ENCODE peak calls at places on chromosome 4, in ten cellular contexts. H is lower lobe of right lung; X is natural killer cell; C is lung; R is foreskin keratinocyte; A is WTC11; B is gastrocnemius medialis; I is PC-3; L is CD8-positive, alpha-beta T cell; V is HCT116. Q is an unnamed sample.

GRCh38 chr4:174420317-174420716 is 102.0 kb downstream of the HPGD start:
- ATAC-seq in B (no peak), I (no peak), R (no peak), A (no peak), V (no peak), L (no peak), H (no peak), C (no peak), X (peak), Q (no peak)

GRCh38 chr4:173433447-173433846 is 34.5 kb upstream of the SCRG1 start:
- ATAC-seq in I (no peak), X (no peak), H (no peak), C (no peak), L (no peak), B (no peak), R (no peak), A (no peak), V (no peak), Q (no peak)

GRCh38 chr4:47383829-47384427 is 79.6 kb downstream of the COMMD8 start:
- ATAC-seq in X (no peak), R (no peak), C (no peak), I (no peak), A (no peak), L (no peak), B (no peak), V (peak), H (no peak), Q (no peak)

GRCh38 chr4:86939123-86939522 is 4.3 kb downstream of the AFF1 start:
- ATAC-seq in C (no peak), X (no peak), A (no peak), V (no peak), B (no peak), I (no peak), H (no peak), L (no peak), R (no peak), Q (no peak)

GRCh38 chr4:11817088-11817487 is 388.4 kb upstream of the HS3ST1 start:
- ATAC-seq in X (no peak), L (no peak), B (no peak), A (no peak), I (no peak), H (no peak), R (no peak), C (no peak), V (no peak), Q (no peak)

GRCh38 chr4:1604181-1604705 is 79.9 kb downstream of the FAM53A start:
- ATAC-seq in H (no peak), I (peak), X (no peak), B (no peak), V (peak), A (no peak), C (no peak), L (no peak), R (peak), Q (no peak)

GRCh38 chr4:30875659-30876269 is 155.6 kb downstream of the PCDH7 start:
- ATAC-seq in C (no peak), A (no peak), L (no peak), B (no peak), X (no peak), V (peak), R (peak), I (no peak), H (no peak), Q (no peak)

GRCh38 chr4:85107553-85107952 is 141.1 kb upstream of the WDFY3 start:
- ATAC-seq in I (peak), H (no peak), L (no peak), V (no peak), B (no peak), R (peak), X (no peak), C (no peak), A (no peak), Q (no peak)

GRCh38 chr4:88949605-88950004 is 107.4 kb downstream of the FAM13A start:
- ATAC-seq in A (no peak), C (no peak), L (no peak), B (no peak), R (no peak), V (no peak), I (no peak), H (peak), X (no peak), Q (no peak)

GRCh38 chr4:102403115-102403514 is 57.8 kb upstream of the SLC39A8 start:
- ATAC-seq in V (no peak), X (no peak), L (no peak), A (no peak), C (peak), B (no peak), H (peak), R (no peak), I (no peak), Q (peak)

GRCh38 chr4:119315036-119315435 is 6.9 kb downstream of the FABP2 start:
- ATAC-seq in R (no peak), B (no peak), H (no peak), V (no peak), X (no peak), A (no peak), L (no peak), I (no peak), C (no peak), Q (no peak)

GRCh38 chr4:147056951-147057630 is 111.4 kb upstream of the TTC29 start:
- ATAC-seq in C (no peak), L (no peak), A (no peak), V (no peak), R (peak), I (peak), H (no peak), X (no peak), B (no peak), Q (no peak)

GRCh38 chr4:126701756-126702155 is 931.0 kb upstream of the INTU start:
- ATAC-seq in C (no peak), X (no peak), L (no peak), B (no peak), A (no peak), V (no peak), R (peak), I (no peak), H (no peak), Q (peak)

GRCh38 chr4:56040842-56041241 is 92.1 kb downstream of the CEP135 start:
- ATAC-seq in C (no peak), B (no peak), A (peak), H (no peak), L (no peak), R (no peak), X (no peak), V (no peak), I (no peak), Q (no peak)

GRCh38 chr4:106583567-106583966 is 215.0 kb upstream of the GIMD1 start:
- ATAC-seq in X (no peak), I (peak), A (peak), H (peak), R (peak), V (peak), B (no peak), L (no peak), C (peak), Q (peak)

GRCh38 chr4:140061194-140061593 is 92.8 kb downstream of the MAML3 start:
- ATAC-seq in V (no peak), H (no peak), X (no peak), A (no peak), I (no peak), C (no peak), R (no peak), B (no peak), L (peak), Q (no peak)

GRCh38 chr4:17283832-17284231 is 228.1 kb downstream of the QDPR start:
- ATAC-seq in A (no peak), X (no peak), H (no peak), L (no peak), V (no peak), C (no peak), R (no peak), I (no peak), B (no peak), Q (no peak)

GRCh38 chr4:56286763-56287162 is 100.5 kb downstream of the AASDH start:
- ATAC-seq in V (no peak), C (no peak), X (no peak), B (no peak), H (no peak), A (no peak), I (no peak), L (no peak), R (peak), Q (no peak)

GRCh38 chr4:6782846-6783110 is 251 bp downstream of the KIAA0232 start:
- ATAC-seq in R (no peak), V (peak), C (peak), B (no peak), X (no peak), H (peak), I (peak), A (no peak), L (no peak), Q (peak)

GRCh38 chr4:183183906-183184535 is 85.0 kb downstream of the WWC2 start:
- ATAC-seq in B (no peak), C (no peak), L (no peak), I (no peak), A (no peak), H (no peak), V (no peak), X (no peak), R (no peak), Q (no peak)

GRCh38 chr4:22741744-22742143 is 49.0 kb downstream of the GBA3 start:
- ATAC-seq in C (no peak), X (no peak), A (no peak), V (no peak), H (no peak), I (no peak), B (no peak), L (no peak), R (no peak), Q (no peak)

GRCh38 chr4:1978226-1978625 is 30.5 kb downstream of the NELFA start:
- ATAC-seq in L (no peak), V (no peak), R (no peak), H (no peak), A (no peak), X (no peak), I (no peak), B (no peak), C (no peak), Q (no peak)

GRCh38 chr4:77854431-77855111 is 8.1 kb upstream of the MRPL1 start:
- ATAC-seq in C (no peak), I (no peak), A (no peak), L (peak), X (peak), V (no peak), B (peak), R (peak), H (peak), Q (no peak)

GRCh38 chr4:174520655-174521054 is 1.6 kb downstream of the HPGD start:
- ATAC-seq in L (no peak), R (no peak), A (no peak), B (peak), H (peak), I (no peak), V (no peak), X (no peak), C (no peak), Q (peak)

GRCh38 chr4:108861339-108861738 is 98.5 kb upstream of the ETNPPL start:
- ATAC-seq in B (no peak), V (no peak), A (peak), C (no peak), X (no peak), I (no peak), H (no peak), L (no peak), R (peak), Q (no peak)

GRCh38 chr4:136636155-136636554 is 896.1 kb downstream of the PCDH18 start:
- ATAC-seq in C (no peak), B (no peak), L (no peak), R (no peak), V (no peak), A (peak), H (no peak), X (no peak), I (no peak), Q (no peak)

GRCh38 chr4:41360911-41361830 is 104.4 kb downstream of the UCHL1 start:
- ATAC-seq in C (peak), R (peak), L (no peak), H (peak), B (peak), X (no peak), A (peak), I (peak), V (peak), Q (peak)

GRCh38 chr4:145779319-145779801 is 99.4 kb downstream of the C4orf51 start:
- ATAC-seq in L (no peak), H (no peak), X (no peak), A (peak), R (no peak), V (no peak), B (no peak), C (no peak), I (no peak), Q (no peak)

GRCh38 chr4:186940476-186940875 is 216.8 kb upstream of the FAT1 start:
- ATAC-seq in I (no peak), L (no peak), H (no peak), R (no peak), C (no peak), X (no peak), A (no peak), V (no peak), B (no peak), Q (no peak)

GRCh38 chr4:186946140-186946539 is 222.5 kb upstream of the FAT1 start:
- ATAC-seq in H (no peak), V (no peak), A (no peak), I (no peak), L (no peak), X (no peak), C (no peak), B (no peak), R (no peak), Q (no peak)

GRCh38 chr4:186939766-186940165 is 216.1 kb upstream of the FAT1 start:
- ATAC-seq in X (no peak), A (no peak), B (no peak), R (no peak), L (no peak), I (no peak), H (no peak), C (no peak), V (no peak), Q (no peak)

GRCh38 chr4:186943607-186943908 is 219.9 kb upstream of the FAT1 start:
- ATAC-seq in L (no peak), I (no peak), R (no peak), A (no peak), H (no peak), C (no peak), B (no peak), V (no peak), X (no peak), Q (no peak)

GRCh38 chr4:186942745-186943606 is 219.3 kb upstream of the FAT1 start:
- ATAC-seq in H (no peak), C (no peak), R (no peak), I (no peak), L (no peak), V (no peak), A (no peak), X (no peak), B (no peak), Q (no peak)
- TF ChIP-seq CTCF in H (no peak), C (no peak), R (no peak), I (no peak), L (no peak), V (no peak), A (no peak), X (no peak), B (no peak), Q (no peak)

GRCh38 chr4:83201761-83202160 is 82.8 kb downstream of the COQ2 start:
- ATAC-seq in C (no peak), X (no peak), H (no peak), B (no peak), L (no peak), A (no peak), V (no peak), R (no peak), I (no peak), Q (no peak)
- TF ChIP-seq CTCF in C (no peak), X (no peak), H (no peak), B (no peak), L (no peak), A (no peak), V (no peak), R (no peak), I (no peak), Q (no peak)

DNA sequence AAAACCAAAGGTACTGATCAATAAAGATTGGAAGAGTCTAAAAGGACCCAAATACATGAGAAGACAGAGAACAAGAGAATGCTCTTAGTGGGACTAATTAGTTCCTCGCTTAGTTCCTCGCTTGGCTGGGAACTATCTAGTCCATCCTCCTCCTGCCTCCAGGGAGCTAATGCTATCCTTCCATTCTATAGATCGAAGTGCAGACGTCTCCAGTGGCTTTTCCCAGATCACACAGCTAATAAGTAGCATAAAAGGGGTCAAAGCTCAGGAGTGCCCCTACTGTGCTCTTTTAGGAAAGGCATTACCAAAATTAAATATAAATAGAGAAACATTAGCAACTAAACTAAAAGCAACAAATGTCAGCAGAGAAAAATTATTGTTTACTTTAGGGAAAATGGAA is 42.3 kb upstream of the PPARGC1A start:
- ATAC-seq in X (no peak), R (no peak), A (peak), H (no peak), C (no peak), I (no peak), B (no peak), L (no peak), V (no peak), Q (no peak)
- TF ChIP-seq CTCF in X (no peak), R (no peak), A (no peak), H (no peak), C (no peak), I (no peak), B (no peak), L (no peak), V (no peak), Q (no peak)

DNA sequence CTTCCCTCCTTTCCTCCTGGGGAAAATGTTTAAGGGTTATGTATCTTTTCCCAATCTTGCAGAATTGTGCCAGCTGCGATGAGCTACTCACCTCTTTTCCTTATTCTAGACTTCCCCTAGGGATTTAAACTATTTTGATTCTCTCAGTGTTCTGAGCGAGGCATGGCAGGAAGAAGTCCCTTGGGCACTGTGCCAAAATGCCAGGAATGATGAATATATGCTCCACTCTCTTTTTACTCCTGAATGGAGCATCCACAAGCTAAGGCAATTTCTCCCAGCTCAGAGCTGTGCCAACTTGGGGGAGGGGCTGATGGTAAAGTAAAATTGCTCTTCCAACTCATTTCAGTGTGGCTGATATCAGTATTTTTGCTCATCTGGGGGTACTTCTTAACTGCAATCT is 4.0 kb upstream of the C4orf17 start:
- ATAC-seq in R (no peak), B (no peak), I (no peak), H (no peak), X (no peak), V (no peak), L (no peak), A (no peak), C (no peak), Q (no peak)
- TF ChIP-seq CTCF in R (no peak), B (no peak), I (no peak), H (no peak), X (no peak), V (no peak), L (peak), A (no peak), C (no peak), Q (no peak)

GRCh38 chr4:185209031-185209851 is at the start of gene SNX25:
- ATAC-seq in H (peak), L (peak), A (peak), X (peak), R (peak), V (peak), C (peak), I (peak), B (peak), Q (peak)
- TF ChIP-seq CTCF in H (peak), L (no peak), A (no peak), X (no peak), R (peak), V (no peak), C (no peak), I (no peak), B (peak), Q (peak)

GRCh38 chr4:152935138-152935537 is 985 bp upstream of the FHDC1 start:
- ATAC-seq in V (peak), C (no peak), H (no peak), R (no peak), B (no peak), X (no peak), L (no peak), I (no peak), A (peak), Q (no peak)
- TF ChIP-seq CTCF in V (no peak), C (no peak), H (no peak), R (peak), B (no peak), X (no peak), L (no peak), I (peak), A (no peak), Q (no peak)

DNA sequence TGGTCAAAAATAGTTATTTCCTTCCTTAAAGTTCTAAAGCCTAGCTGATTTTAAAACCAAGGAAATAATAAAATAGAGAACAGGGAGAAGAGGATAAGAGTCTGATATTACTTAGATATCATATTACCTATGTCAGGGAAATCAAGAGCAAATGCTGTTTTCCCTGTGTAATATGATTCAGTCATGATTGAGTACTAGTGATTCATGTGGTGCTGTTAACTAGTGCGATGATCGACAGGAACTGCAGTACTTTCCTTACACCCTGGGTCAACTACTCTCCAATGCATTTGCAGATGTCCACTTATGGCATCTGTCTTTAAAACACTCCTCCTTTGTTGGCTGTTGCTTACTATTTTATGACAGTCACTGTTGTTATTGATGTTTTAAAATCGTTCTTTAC is 103.7 kb downstream of the CAMK2D start:
- ATAC-seq in I (peak), X (no peak), V (no peak), B (peak), R (peak), A (no peak), H (no peak), C (no peak), L (no peak), Q (no peak)
- TF ChIP-seq CTCF in I (no peak), X (no peak), V (no peak), B (no peak), R (no peak), A (no peak), H (no peak), C (no peak), L (no peak), Q (no peak)